ENCODE peak calls at places on chromosomes 4 and X, in seven cellular contexts. H is brain microvascular endothelial cell, Y is endothelial cell, P is GM20000, B is GM23338, Q is transverse colon, I is foreskin fibroblast. D is an unnamed sample.

GRCh38 chr4:154329268-154329858 is 162.2 kb downstream of the DCHS2 start:
- DNase-seq in B (peak), Y (no peak), P (peak), H (no peak), I (peak), Q (no peak), D (peak)

GRCh38 chrX:112968351-112969133 is 127.9 kb upstream of the AMOT start:
- DNase-seq in P (no peak), I (no peak), Q (no peak), H (no peak), Y (no peak), B (no peak), D (no peak)

GRCh38 chrX:91435465-91435864 is 826 bp downstream of the PABPC5 start:
- DNase-seq in Q (no peak), H (no peak), I (peak), B (peak), Y (no peak), P (no peak), D (no peak)

GRCh38 chr4:184653650-184654049 is 4.1 kb downstream of the PRIMPOL start:
- DNase-seq in B (peak), I (peak), P (no peak), H (peak), Y (no peak), Q (no peak), D (no peak)

GRCh38 chrX:54427837-54428424 is 12.3 kb upstream of the TSR2 start:
- DNase-seq in P (no peak), B (no peak), H (no peak), Q (no peak), Y (no peak), I (no peak), D (no peak)

GRCh38 chr4:68597489-68597888 is 21.4 kb upstream of the UGT2B17 start:
- DNase-seq in P (no peak), B (no peak), Q (no peak), I (no peak), H (no peak), Y (no peak), D (no peak)

GRCh38 chrX:105136786-105137185 is 83.7 kb downstream of the TEX13A start:
- DNase-seq in Y (no peak), Q (no peak), I (peak), B (no peak), H (no peak), P (no peak), D (no peak)

GRCh38 chrX:107713205-107714195 is 62.1 kb downstream of the TSC22D3 start:
- DNase-seq in B (no peak), I (no peak), Y (no peak), H (no peak), Q (peak), P (no peak), D (no peak)

GRCh38 chr4:87717276-87718031 is 67.4 kb downstream of the DMP1 start:
- DNase-seq in I (peak), Y (no peak), P (no peak), H (peak), Q (no peak), B (no peak), D (no peak)

GRCh38 chrX:48466696-48467095 is 3.4 kb downstream of the SLC38A5 start:
- DNase-seq in I (no peak), H (no peak), P (no peak), Q (no peak), Y (no peak), B (peak), D (no peak)

DNA sequence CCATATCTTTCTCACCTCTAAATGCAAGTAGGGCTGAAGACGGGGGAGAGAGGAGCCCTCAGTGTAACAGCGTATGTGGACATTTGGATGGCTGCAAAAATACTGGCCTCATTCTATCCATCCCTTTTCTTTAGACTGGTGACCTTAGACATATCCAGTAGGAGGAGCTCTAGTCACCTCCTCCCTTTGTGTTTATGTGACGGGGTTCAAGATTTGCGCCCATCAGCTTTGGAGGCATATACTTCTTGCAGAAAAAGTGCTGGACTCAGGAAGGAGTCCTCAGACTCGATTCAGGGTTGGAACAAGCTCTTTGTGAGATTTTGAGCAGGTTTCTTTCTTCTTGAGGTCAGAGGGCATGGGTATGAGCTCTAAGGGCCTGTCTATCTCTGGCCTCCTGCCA is 86.2 kb downstream of the MAMLD1 start:
- DNase-seq in Y (no peak), P (peak), Q (no peak), H (no peak), I (no peak), B (peak), D (no peak)
- TF ChIP-seq CTCF in Y (no peak), P (no peak), Q (no peak), H (no peak), I (no peak), B (peak), D (peak)

GRCh38 chr4:73433140-73433539 is 2.9 kb upstream of the AFP start:
- DNase-seq in P (no peak), I (no peak), Q (no peak), Y (no peak), B (no peak), H (no peak), D (no peak)

GRCh38 chr4:73434311-73434710 is 1.7 kb upstream of the AFP start:
- DNase-seq in H (no peak), Q (no peak), I (peak), B (peak), P (peak), Y (no peak), D (peak)

GRCh38 chr4:73431813-73432168 is 4.2 kb upstream of the AFP start:
- DNase-seq in Q (no peak), I (no peak), H (no peak), B (no peak), Y (no peak), P (no peak), D (no peak)

GRCh38 chr4:73430188-73430587 is 5.8 kb upstream of the AFP start:
- DNase-seq in H (no peak), Y (no peak), B (no peak), I (no peak), Q (no peak), P (no peak), D (no peak)

GRCh38 chr4:73432169-73433000 is 3.6 kb upstream of the AFP start:
- DNase-seq in Q (no peak), P (no peak), H (no peak), B (no peak), Y (no peak), I (no peak), D (no peak)
- TF ChIP-seq CTCF in Q (no peak), P (no peak), H (no peak), B (no peak), Y (no peak), I (no peak), D (no peak)

GRCh38 chr4:151329217-151330007 is 4.0 kb upstream of the SH3D19 start:
- DNase-seq in P (no peak), H (no peak), B (no peak), Y (no peak), I (peak), Q (no peak), D (no peak)

GRCh38 chr4:151322565-151322964 is 2.8 kb downstream of the SH3D19 start:
- DNase-seq in H (no peak), Q (no peak), P (no peak), B (no peak), Y (no peak), I (peak), D (no peak)

GRCh38 chr4:151324124-151324448 is 1.3 kb downstream of the SH3D19 start:
- DNase-seq in I (no peak), B (no peak), Y (no peak), P (no peak), H (no peak), Q (no peak), D (no peak)

GRCh38 chr4:151324449-151325319 is 721 bp downstream of the SH3D19 start:
- DNase-seq in B (peak), Q (peak), I (peak), P (peak), Y (peak), H (peak), D (peak)

GRCh38 chr4:151325320-151326246 is at the start of gene SH3D19:
- DNase-seq in Y (peak), B (peak), I (peak), Q (peak), H (peak), P (peak), D (peak)
- TF ChIP-seq CTCF in Y (no peak), B (no peak), I (no peak), Q (peak), H (no peak), P (no peak), D (no peak)

DNA sequence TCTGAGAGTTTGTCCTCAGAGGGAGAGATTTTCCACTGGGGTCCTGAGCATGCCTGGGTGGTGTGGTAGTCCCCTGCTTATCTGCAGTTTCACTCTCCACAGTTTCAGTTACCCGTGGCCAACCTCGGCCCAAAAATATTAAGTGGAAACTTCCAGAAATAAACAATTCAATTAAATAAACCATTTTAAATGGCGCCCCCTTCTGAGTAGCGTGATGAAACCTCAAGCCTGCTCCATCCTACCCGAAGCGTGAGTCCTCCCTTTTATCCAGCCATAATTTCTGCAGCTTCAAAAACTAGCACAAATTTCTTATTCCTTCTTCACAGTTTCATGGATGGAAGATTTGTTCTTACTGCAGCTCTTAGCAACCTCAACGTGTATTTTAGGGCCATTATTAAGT is 26.7 kb downstream of the PNMA6E start:
- DNase-seq in Y (no peak), P (no peak), B (no peak), I (peak), Q (no peak), H (no peak), D (no peak)
- TF ChIP-seq CTCF in Y (no peak), P (no peak), B (peak), I (no peak), Q (no peak), H (peak), D (no peak)

DNA sequence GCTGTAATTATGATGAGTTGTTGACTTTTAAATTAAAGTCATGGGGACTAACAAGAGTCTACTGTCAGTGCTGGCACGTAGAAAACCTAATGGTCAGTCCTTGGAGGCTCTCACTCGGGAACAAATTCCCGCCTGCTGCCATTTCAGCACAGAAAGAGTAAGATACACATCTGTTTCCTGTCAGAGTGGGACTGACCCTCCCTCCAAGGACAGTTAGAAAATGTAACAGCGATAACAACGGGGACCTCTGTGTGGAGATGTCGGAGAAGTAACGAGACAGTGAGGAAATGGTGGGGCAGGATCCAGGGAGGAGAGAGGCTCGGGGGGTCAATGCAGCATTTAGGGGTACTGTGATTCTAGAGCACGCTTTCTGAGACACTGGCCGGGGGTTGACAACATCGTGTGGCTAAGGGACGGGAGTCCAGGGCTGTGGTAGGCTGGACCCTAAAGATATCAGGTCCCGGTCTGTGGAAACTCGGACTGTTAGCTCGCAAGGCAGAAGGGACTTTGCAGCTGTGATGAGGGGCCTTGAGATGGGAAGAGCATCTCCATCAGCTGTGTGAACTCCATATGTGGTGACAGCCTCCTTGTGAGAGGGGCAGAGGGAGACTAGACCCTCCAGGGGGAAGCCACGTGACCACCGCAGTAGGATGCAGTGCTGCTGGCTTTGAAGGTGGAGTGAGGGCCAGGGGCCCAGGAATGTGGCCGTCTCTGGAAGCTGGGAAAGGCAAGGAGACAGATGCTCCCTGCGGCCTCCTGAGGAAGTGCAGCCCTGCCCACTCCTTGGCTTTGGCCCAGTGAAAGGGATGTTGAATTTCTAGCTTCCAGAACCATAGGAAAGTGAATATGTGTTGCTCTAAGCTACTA is 35.8 kb upstream of the SORCS2 start:
- DNase-seq in B (peak), H (peak), P (no peak), Q (no peak), I (peak), Y (peak), D (no peak)
- TF ChIP-seq CTCF in B (peak), H (peak), P (no peak), Q (peak), I (peak), Y (peak), D (no peak)

GRCh38 chr4:122898370-122899150 is 23.8 kb downstream of the NUDT6 start:
- DNase-seq in B (no peak), I (peak), P (no peak), Q (no peak), Y (no peak), H (peak), D (no peak)

GRCh38 chr4:122894802-122895201 is 27.6 kb downstream of the NUDT6 start:
- DNase-seq in P (no peak), I (peak), Q (no peak), Y (no peak), B (no peak), H (peak), D (no peak)

GRCh38 chr4:122895336-122895995 is 26.9 kb downstream of the NUDT6 start:
- DNase-seq in I (peak), P (no peak), H (no peak), B (no peak), Q (no peak), Y (no peak), D (no peak)

GRCh38 chr4:122899682-122900081 is 22.7 kb downstream of the NUDT6 start:
- DNase-seq in Y (no peak), B (peak), Q (no peak), H (no peak), I (no peak), P (no peak), D (no peak)

GRCh38 chr4:122896270-122896669 is 26.1 kb downstream of the NUDT6 start:
- DNase-seq in B (no peak), Q (no peak), I (no peak), P (no peak), H (no peak), Y (no peak), D (no peak)
- TF ChIP-seq CTCF in B (no peak), Q (no peak), I (no peak), P (no peak), H (no peak), Y (no peak), D (no peak)

GRCh38 chr4:20305976-20306375 is 54.3 kb downstream of the SLIT2 start:
- DNase-seq in P (no peak), H (no peak), Y (no peak), Q (no peak), B (peak), I (peak), D (no peak)
- TF ChIP-seq CTCF in P (no peak), H (peak), Y (no peak), Q (no peak), B (peak), I (peak), D (no peak)

GRCh38 chrX:28379142-28379541 is 208.1 kb upstream of the IL1RAPL1 start:
- DNase-seq in B (no peak), I (no peak), Y (no peak), P (no peak), H (no peak), Q (no peak), D (no peak)
- TF ChIP-seq CTCF in B (no peak), I (no peak), Y (no peak), P (no peak), H (no peak), Q (no peak), D (no peak)

DNA sequence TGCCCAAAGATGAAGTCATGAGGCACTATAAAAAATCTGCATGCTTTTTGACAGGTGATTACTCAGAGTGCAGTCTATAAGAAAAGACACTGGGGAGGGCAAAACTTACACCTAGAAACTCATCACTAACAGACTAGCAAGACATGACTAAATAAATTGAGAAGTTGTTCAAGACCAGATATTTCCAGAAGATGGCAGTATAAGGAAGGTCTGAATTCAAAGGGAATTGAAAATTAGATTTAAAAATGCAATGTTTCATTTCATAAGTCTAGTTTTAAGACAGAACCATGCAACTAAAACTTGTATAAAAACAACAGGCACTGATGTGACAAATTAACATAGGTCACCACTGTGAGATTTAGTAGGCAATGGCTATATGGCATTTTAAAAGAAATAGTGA is 232.5 kb upstream of the POF1B start:
- DNase-seq in I (peak), Q (no peak), H (no peak), B (peak), Y (no peak), P (peak), D (peak)
- TF ChIP-seq CTCF in I (no peak), Q (no peak), H (no peak), B (peak), Y (peak), P (no peak), D (peak)

DNA sequence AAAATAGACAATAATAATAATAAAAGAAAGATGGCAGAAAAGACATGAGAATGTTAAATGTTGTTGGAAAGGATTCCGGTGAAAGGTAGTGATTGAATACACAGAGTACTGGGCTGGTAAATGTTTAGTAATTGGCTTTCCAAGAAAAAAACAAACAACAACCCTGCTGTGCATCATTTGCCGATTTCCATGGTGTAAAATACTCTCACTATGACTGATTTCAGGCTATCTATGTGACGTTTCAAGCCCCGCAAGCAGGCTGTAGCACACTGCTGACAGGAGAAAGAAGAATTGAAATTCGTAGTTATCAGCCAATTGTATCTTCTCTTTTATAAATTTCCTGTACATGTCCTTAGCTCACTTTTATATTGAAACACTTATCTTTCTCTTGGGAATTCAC is 13.6 kb upstream of the SEPTIN6 start:
- DNase-seq in P (no peak), B (no peak), Y (no peak), Q (no peak), H (no peak), I (no peak), D (no peak)
- TF ChIP-seq CTCF in P (no peak), B (no peak), Y (no peak), Q (no peak), H (no peak), I (no peak), D (no peak)

D was measured in GM13976.